ENCODE peak calls at places on chromosomes 4 and X, in five cellular contexts. G is GM20000, P is osteocyte, V is fibroblast of pulmonary artery, M is RWPE2. S is an unnamed sample.

GRCh38 chr4:11548529-11549176 is 120.0 kb upstream of the HS3ST1 start:
- DNase-seq in P (no peak), M (no peak), G (no peak), V (peak; percentile 27), S (no peak)

GRCh38 chr4:161314371-161314770 is 849.4 kb downstream of the FSTL5 start:
- DNase-seq in M (no peak), V (no peak), P (no peak), G (no peak), S (no peak)

GRCh38 chr4:153731239-153731638 is 28.6 kb downstream of the RNF175 start:
- DNase-seq in V (peak; percentile 54), P (no peak), G (no peak), M (no peak), S (no peak)

GRCh38 chrX:74246524-74246923 is 57.5 kb upstream of the ZCCHC13 start:
- DNase-seq in V (peak; percentile 27), P (no peak), M (no peak), G (no peak), S (no peak)

GRCh38 chrX:35826503-35826902 is 28.4 kb downstream of the MAGEB16 start:
- DNase-seq in G (no peak), V (no peak), P (no peak), M (no peak), S (no peak)

GRCh38 chr4:105092356-105092755 is 54.3 kb upstream of the TET2 start:
- DNase-seq in V (peak; percentile 95), G (no peak), M (no peak), P (no peak), S (no peak)

GRCh38 chr4:90121961-90122748 is 5.0 kb upstream of the CCSER1 start:
- DNase-seq in P (no peak), V (peak; percentile 3), M (peak; percentile 80), G (no peak), S (no peak)

GRCh38 chr4:78551420-78552351 is at the start of gene ANXA3:
- DNase-seq in V (no peak), P (no peak), G (peak; percentile 66), M (peak; percentile 77), S (no peak)

GRCh38 chr4:109419679-109420078 is 13.9 kb upstream of the SEC24B start:
- DNase-seq in G (no peak), V (peak; percentile 46), M (no peak), P (no peak), S (no peak)

GRCh38 chr4:1749826-1750225 is 28.5 kb downstream of the TACC3 start:
- DNase-seq in G (no peak), V (no peak), P (no peak), M (no peak), S (no peak)

GRCh38 chrX:151722241-151722846 is 6.5 kb downstream of the FATE1 start:
- DNase-seq in P (no peak), V (peak; percentile 17), G (no peak), M (no peak), S (no peak)

GRCh38 chr4:122762520-122762919 is 30.0 kb downstream of the BBS12 start:
- DNase-seq in P (no peak), V (no peak), M (no peak), G (no peak), S (no peak)

GRCh38 chrX:133325422-133325821 is 89.9 kb downstream of the GPC4 start:
- DNase-seq in V (no peak), M (no peak), P (no peak), G (no peak), S (no peak)

GRCh38 chr4:117770269-117771087 is 263.8 kb upstream of the NDST3 start:
- DNase-seq in G (no peak), V (no peak), P (no peak), M (no peak), S (no peak)

GRCh38 chr4:139176299-139177048 is 544 bp downstream of the ELF2 start:
- DNase-seq in M (peak; percentile 84), V (peak; percentile 76), P (peak; percentile 89), G (peak; percentile 74), S (peak; percentile 91)

GRCh38 chrX:146602246-146602645 is 207.3 kb upstream of the CXorf51B start:
- DNase-seq in P (no peak), G (no peak), M (no peak), V (no peak), S (no peak)

GRCh38 chrX:69203367-69204037 is 38.2 kb upstream of the PJA1 start:
- DNase-seq in V (no peak), M (no peak), G (no peak), P (no peak), S (no peak)

GRCh38 chr4:40180356-40180755 is 16.5 kb upstream of the RHOH start:
- DNase-seq in G (no peak), V (peak; percentile 91), M (no peak), P (no peak), S (no peak)

GRCh38 chr4:69830529-69831269 is 29.2 kb downstream of the SULT1E1 start:
- DNase-seq in G (no peak), M (no peak), V (peak; percentile 77), P (no peak), S (no peak)

GRCh38 chrX:94721386-94721785 is 1047.4 kb downstream of the FAM133A start:
- DNase-seq in G (no peak), P (no peak), M (no peak), V (no peak), S (no peak)

GRCh38 chr4:82138376-82138775 is 235.4 kb downstream of the HNRNPD start:
- DNase-seq in M (no peak), P (no peak), G (no peak), V (no peak), S (no peak)

GRCh38 chr4:119099227-119099910 is 36.3 kb upstream of the MYOZ2 start:
- DNase-seq in G (no peak), V (peak; percentile 49), M (no peak), P (no peak), S (no peak)

GRCh38 chr4:122017296-122017695 is 65.4 kb upstream of the TRPC3 start:
- DNase-seq in P (no peak), M (no peak), G (no peak), V (no peak), S (no peak)

GRCh38 chr4:124641715-124642380 is 70.7 kb downstream of the ANKRD50 start:
- DNase-seq in G (no peak), P (no peak), V (peak; percentile 82), M (peak; percentile 66), S (no peak)

GRCh38 chr4:150573534-150573933 is 8.4 kb upstream of the MAB21L2 start:
- DNase-seq in M (no peak), G (no peak), V (peak; percentile 36), P (no peak), S (no peak)

GRCh38 chrX:131783555-131784338 is 239.4 kb upstream of the STK26 start:
- DNase-seq in M (no peak), G (no peak), P (no peak), V (no peak), S (no peak)

GRCh38 chr4:74793757-74794340 is 474 bp downstream of the BTC start:
- DNase-seq in P (no peak), G (no peak), M (peak; percentile 55), V (peak; percentile 24), S (no peak)

GRCh38 chr4:1799364-1799996 is 6.4 kb downstream of the FGFR3 start:
- DNase-seq in G (no peak), M (no peak), V (no peak), P (no peak), S (no peak)

GRCh38 chrX:70088281-70088680 is 26.0 kb downstream of the OTUD6A start:
- DNase-seq in V (peak; percentile 16), G (no peak), M (no peak), P (peak; percentile 36), S (no peak)

GRCh38 chrX:11998944-11999343 is 139.3 kb upstream of the FRMPD4 start:
- DNase-seq in G (no peak), M (no peak), P (no peak), V (peak; percentile 11), S (no peak)

GRCh38 chr4:126448093-126448820 is 1133.5 kb downstream of the FAT4 start:
- DNase-seq in P (no peak), M (no peak), G (no peak), V (no peak), S (no peak)

GRCh38 chr4:41256131-41256739 is 493 bp upstream of the UCHL1 start:
- DNase-seq in G (no peak), P (no peak), M (no peak), V (peak; percentile 49), S (no peak)

GRCh38 chr4:136002316-136002715 is 1530.0 kb downstream of the PCDH18 start:
- DNase-seq in G (no peak), P (no peak), M (no peak), V (no peak), S (no peak)

GRCh38 chrX:39823424-39823823 is 274.3 kb downstream of the BCOR start:
- DNase-seq in M (no peak), G (no peak), P (no peak), V (no peak), S (no peak)

GRCh38 chrX:97027384-97027922 is 143.7 kb downstream of the RPA4 start:
- DNase-seq in V (no peak), P (no peak), G (no peak), M (no peak), S (no peak)

DNA sequence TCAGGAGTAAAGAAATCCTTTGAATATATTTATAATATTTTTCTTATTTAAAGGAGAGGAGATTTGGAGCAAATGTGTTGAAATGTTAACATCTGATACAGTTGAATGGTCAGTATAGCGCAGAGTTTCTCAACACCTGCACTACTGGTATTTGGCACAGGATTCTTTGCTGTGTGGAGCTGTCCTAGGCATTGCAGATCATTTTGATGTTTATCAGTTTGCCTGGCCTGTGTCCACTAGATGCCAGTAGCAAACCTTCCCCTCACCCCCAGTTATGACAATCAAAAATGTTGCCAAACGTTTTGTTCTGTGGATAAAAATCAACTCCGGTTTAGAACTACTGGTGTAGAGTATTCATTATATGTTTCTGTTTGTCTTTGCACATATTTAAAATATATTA is 765.3 kb upstream of the SLIT2 start:
- DNase-seq in P (no peak), G (no peak), M (no peak), V (no peak), S (no peak)
- TF ChIP-seq CTCF in P (peak; percentile 54), G (no peak), M (peak; percentile 70), V (no peak), S (peak; percentile 59)

GRCh38 chr4:187188118-187188517 is 464.5 kb upstream of the FAT1 start:
- DNase-seq in V (no peak), G (no peak), M (no peak), P (no peak), S (no peak)
- TF ChIP-seq CTCF in V (no peak), G (no peak), M (no peak), P (no peak), S (no peak)

DNA sequence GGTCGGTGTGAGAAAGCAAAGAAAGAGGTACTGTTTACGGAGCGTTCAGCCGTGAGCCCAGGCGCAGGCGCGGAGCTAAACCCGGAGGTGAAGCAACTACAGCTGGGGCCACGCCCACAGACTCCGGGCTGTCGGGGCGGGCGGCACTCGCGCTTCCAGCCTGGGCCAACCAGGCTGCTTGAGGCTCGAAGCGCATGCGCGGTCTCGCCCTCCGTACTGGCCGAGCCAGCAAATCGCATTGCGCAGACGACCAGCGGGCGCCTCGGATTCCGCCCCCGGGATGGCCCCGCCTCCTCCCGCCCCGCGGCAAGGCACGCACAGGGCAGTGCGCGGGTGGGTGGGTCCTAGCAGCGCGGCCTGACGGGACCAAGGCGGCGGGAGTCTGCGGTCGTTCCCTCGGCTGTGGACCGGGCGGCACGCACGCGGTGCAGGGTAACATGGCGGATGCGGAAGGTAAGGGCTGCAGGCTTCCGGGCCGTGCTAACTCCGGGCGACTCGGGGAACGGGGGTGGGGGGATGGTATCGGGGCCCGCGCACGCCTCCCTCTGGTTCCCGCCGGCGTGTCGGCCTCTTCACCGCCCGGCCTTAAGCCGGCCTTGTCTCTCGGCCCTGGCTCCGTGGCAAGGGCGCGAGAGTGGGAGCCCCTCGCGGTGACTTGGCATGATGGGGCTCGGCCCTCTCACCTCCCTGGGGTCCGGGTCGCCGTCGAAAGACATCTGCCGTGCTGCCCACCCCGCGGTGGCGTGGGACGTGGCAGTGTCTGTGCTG is at the start of gene DKC1:
- DNase-seq in V (peak; percentile 96), G (peak; percentile 93), M (peak; percentile 91), P (peak; percentile 98), S (peak; percentile 97)
- TF ChIP-seq CTCF in V (no peak), G (no peak), M (no peak), P (peak; percentile 21), S (peak; percentile 61)

GRCh38 chrX:108699368-108699767 is 37.0 kb downstream of the IRS4 start:
- DNase-seq in G (peak; percentile 2), M (no peak), P (no peak), V (peak; percentile 53), S (no peak)
- TF ChIP-seq CTCF in G (no peak), M (peak; percentile 35), P (peak; percentile 57), V (peak; percentile 31), S (peak; percentile 80)

S was measured in chondrocyte.